ENCODE peak calls at places on chromosome 5, in five cellular contexts. L, K, F, I and S are unnamed samples.
A peak's percentile ranks its signal among the peaks of the same experiment; 100 is the strongest.

GRCh38 chr5:150583541-150584225 is 56.8 kb upstream of the SYNPO start:
- DNase-seq in L (no peak), K (no peak), F (no peak), I (no peak), S (no peak)

GRCh38 chr5:446864-447263 is 3.9 kb downstream of the EXOC3 start:
- DNase-seq in L (peak; percentile 60), K (peak; percentile 63), F (no peak), I (peak; percentile 8), S (peak; percentile 42)

GRCh38 chr5:107389130-107389553 is 281.6 kb downstream of the EFNA5 start:
- DNase-seq in L (no peak), K (peak; percentile 78), F (no peak), I (no peak), S (peak; percentile 1)

GRCh38 chr5:103505581-103506305 is 56.8 kb downstream of the NUDT12 start:
- DNase-seq in L (no peak), K (peak; percentile 95), F (no peak), I (no peak), S (peak; percentile 72)

GRCh38 chr5:116759860-116760644 is 185.4 kb upstream of the SEMA6A start:
- DNase-seq in L (no peak), K (peak; percentile 30), F (no peak), I (no peak), S (no peak)

GRCh38 chr5:141941307-141941706 is 16.7 kb downstream of the PCDH12 start:
- DNase-seq in L (no peak), K (peak; percentile 24), F (no peak), I (no peak), S (no peak)

GRCh38 chr5:177440211-177440989 is 6.2 kb upstream of the PRR7 start:
- DNase-seq in L (no peak), K (no peak), F (no peak), I (no peak), S (no peak)

GRCh38 chr5:94562327-94562971 is 56.0 kb downstream of the KIAA0825 start:
- DNase-seq in L (no peak), K (no peak), F (no peak), I (no peak), S (no peak)

GRCh38 chr5:159294921-159295320 is 31.8 kb downstream of the UBLCP1 start:
- DNase-seq in L (no peak), K (no peak), F (no peak), I (no peak), S (no peak)

GRCh38 chr5:139404484-139404840 is 573 bp upstream of the SPATA24 start:
- DNase-seq in L (no peak), K (no peak), F (no peak), I (no peak), S (no peak)

GRCh38 chr5:113081881-113082546 is 105.4 kb downstream of the DCP2 start:
- DNase-seq in L (no peak), K (peak; percentile 86), F (no peak), I (no peak), S (peak; percentile 91)

GRCh38 chr5:176578391-176578808 is 29.3 kb downstream of the CDHR2 start:
- DNase-seq in L (no peak), K (peak; percentile 55), F (no peak), I (peak; percentile 70), S (peak; percentile 33)

GRCh38 chr5:1110930-1111726 is 735 bp downstream of the SLC12A7 start:
- DNase-seq in L (no peak), K (no peak), F (no peak), I (no peak), S (no peak)

GRCh38 chr5:138258704-138259285 is 15.6 kb downstream of the GFRA3 start:
- DNase-seq in L (no peak), K (no peak), F (no peak), I (no peak), S (no peak)

GRCh38 chr5:139443766-139444473 is 4.6 kb upstream of the DNAJC18 start:
- DNase-seq in L (peak; percentile 39), K (peak; percentile 68), F (no peak), I (no peak), S (peak; percentile 87)

GRCh38 chr5:14250094-14250777 is 107.1 kb downstream of the TRIO start:
- DNase-seq in L (no peak), K (peak; percentile 85), F (peak; percentile 47), I (peak; percentile 78), S (peak; percentile 61)

GRCh38 chr5:11584008-11584407 is 320.2 kb downstream of the CTNND2 start:
- DNase-seq in L (no peak), K (peak; percentile 0), F (no peak), I (no peak), S (no peak)

GRCh38 chr5:151068571-151069197 is 12.2 kb downstream of the TNIP1 start:
- DNase-seq in L (no peak), K (no peak), F (no peak), I (no peak), S (no peak)

GRCh38 chr5:23302438-23302837 is 205.0 kb upstream of the PRDM9 start:
- DNase-seq in L (no peak), K (no peak), F (no peak), I (no peak), S (no peak)

GRCh38 chr5:139856694-139857093 is 61.1 kb downstream of the PSD2 start:
- DNase-seq in L (no peak), K (no peak), F (no peak), I (no peak), S (no peak)

GRCh38 chr5:138054863-138055558 is 22.1 kb upstream of the FAM13B start:
- DNase-seq in L (no peak), K (peak; percentile 22), F (no peak), I (no peak), S (no peak)

GRCh38 chr5:145010834-145011233 is 824.3 kb downstream of the PRELID2 start:
- DNase-seq in L (no peak), K (no peak), F (no peak), I (no peak), S (no peak)

GRCh38 chr5:95925939-95926338 is 35.7 kb downstream of the ELL2 start:
- DNase-seq in L (no peak), K (no peak), F (no peak), I (no peak), S (no peak)

GRCh38 chr5:136439367-136439766 is 74.0 kb upstream of the TRPC7 start:
- DNase-seq in L (no peak), K (no peak), F (no peak), I (no peak), S (no peak)

GRCh38 chr5:67474597-67475238 is 278.1 kb upstream of the CD180 start:
- DNase-seq in L (no peak), K (no peak), F (no peak), I (no peak), S (no peak)

GRCh38 chr5:139740138-139740992 is 55.2 kb upstream of the PSD2 start:
- DNase-seq in L (no peak), K (no peak), F (no peak), I (peak; percentile 61), S (no peak)

GRCh38 chr5:79069488-79070001 is at the start of the genes BHMT2 and DMGDH:
- DNase-seq in L (no peak), K (peak; percentile 10), F (peak; percentile 20), I (no peak), S (no peak)

GRCh38 chr5:117741655-117742226 is 1167.1 kb upstream of the SEMA6A start:
- DNase-seq in L (no peak), K (no peak), F (no peak), I (no peak), S (no peak)

GRCh38 chr5:6359941-6360683 is 18.2 kb downstream of the MED10 start:
- DNase-seq in L (peak; percentile 87), K (no peak), F (no peak), I (peak; percentile 38), S (no peak)

GRCh38 chr5:77957-78804 is 13.8 kb upstream of the PLEKHG4B start:
- DNase-seq in L (no peak), K (peak; percentile 52), F (no peak), I (peak; percentile 33), S (peak; percentile 28)